ENCODE peak calls at places on chromosomes 5 and 9, in seven cellular contexts. E is pancreas, D is PC-9, M is small intestine, K is spleen, Q is tibial artery, F is esophagus squamous epithelium. X is an unnamed sample.

GRCh38 chr5:40405985-40406384 is 273.7 kb upstream of the PTGER4 start:
- DNase-seq in K (no peak), M (no peak), F (no peak), Q (no peak), E (no peak), D (no peak), X (peak; percentile 31)

GRCh38 chr5:88746438-88746882 is 136.5 kb downstream of the MEF2C start:
- DNase-seq in M (no peak), F (no peak), E (no peak), D (no peak), Q (no peak), K (no peak), X (no peak)

GRCh38 chr5:54514841-54515432 is 2.6 kb upstream of the SNX18 start:
- DNase-seq in D (no peak), Q (no peak), M (no peak), K (no peak), E (no peak), F (no peak), X (no peak)

GRCh38 chr5:69238760-69239251 is 4.1 kb downstream of the CDK7 start:
- DNase-seq in K (no peak), F (no peak), E (no peak), D (peak; percentile 47), M (no peak), Q (no peak), X (no peak)

GRCh38 chr9:124510650-124511425 is 3.6 kb upstream of the NR5A1 start:
- DNase-seq in K (no peak), Q (no peak), D (no peak), M (no peak), F (no peak), E (no peak), X (no peak)

GRCh38 chr5:156491766-156492165 is 164.8 kb downstream of the SGCD start:
- DNase-seq in K (no peak), D (no peak), E (no peak), F (no peak), Q (no peak), M (no peak), X (no peak)

GRCh38 chr9:137313956-137314560 is 12.0 kb upstream of the NRARP start:
- DNase-seq in Q (peak; percentile 66), M (no peak), F (no peak), E (peak; percentile 15), D (no peak), K (peak; percentile 73), X (no peak)

GRCh38 chr9:127878001-127878651 is 651 bp upstream of the AK1 start:
- DNase-seq in D (no peak), K (no peak), M (no peak), F (no peak), E (no peak), Q (no peak), X (no peak)

GRCh38 chr5:83957188-83957587 is 236.5 kb upstream of the HAPLN1 start:
- DNase-seq in D (no peak), M (no peak), Q (no peak), F (no peak), E (no peak), K (no peak), X (no peak)

GRCh38 chr5:126016256-126016655 is 407.0 kb upstream of the GRAMD2B start:
- DNase-seq in K (no peak), F (no peak), E (no peak), Q (no peak), D (no peak), M (no peak), X (no peak)

GRCh38 chr9:75457474-75458011 is 369.2 kb downstream of the OSTF1 start:
- DNase-seq in K (no peak), Q (no peak), F (no peak), M (no peak), D (no peak), E (no peak), X (no peak)

GRCh38 chr9:95127249-95128176 is 190.0 kb downstream of the FANCC start:
- DNase-seq in K (peak; percentile 92), D (peak; percentile 83), M (peak; percentile 79), E (peak; percentile 77), F (peak; percentile 22), Q (peak; percentile 92), X (peak; percentile 37)

GRCh38 chr5:9551567-9551966 is 5.7 kb upstream of the SEMA5A start:
- DNase-seq in Q (no peak), K (no peak), E (no peak), M (no peak), D (no peak), F (no peak), X (no peak)

GRCh38 chr5:116229131-116229530 is 144.3 kb downstream of the COMMD10 start:
- DNase-seq in Q (no peak), M (no peak), E (no peak), F (no peak), K (no peak), D (no peak), X (no peak)

GRCh38 chr9:122236681-122237080 is 7.9 kb upstream of the LHX6 start:
- DNase-seq in F (no peak), Q (no peak), E (no peak), K (no peak), D (no peak), M (no peak), X (no peak)

GRCh38 chr9:122234022-122234748 is 5.4 kb upstream of the LHX6 start:
- DNase-seq in Q (no peak), M (no peak), K (no peak), E (no peak), D (no peak), F (no peak), X (no peak)

GRCh38 chr9:122228906-122229837 is at the start of gene LHX6:
- DNase-seq in E (no peak), F (no peak), Q (no peak), M (no peak), D (no peak), K (no peak), X (no peak)

GRCh38 chr9:122228191-122228905 is 409 bp downstream of the LHX6 start:
- DNase-seq in Q (no peak), E (no peak), K (no peak), M (no peak), D (peak; percentile 16), F (no peak), X (no peak)

GRCh38 chr9:122232907-122233306 is 4.2 kb upstream of the LHX6 start:
- DNase-seq in Q (no peak), D (no peak), F (no peak), K (no peak), E (no peak), M (no peak), X (no peak)
- H3K27me3 ChIP-seq in Q (no peaks in the 10 kb centered on the region), D (peaks cover 35% of the 10 kb centered on the region), F (peaks cover 7% of the 10 kb centered on the region), K (peaks cover 22% of the 10 kb centered on the region), E (no peaks in the 10 kb centered on the region), M (peaks cover 7% of the 10 kb centered on the region), X (peaks cover 29% of the 10 kb centered on the region)

DNA sequence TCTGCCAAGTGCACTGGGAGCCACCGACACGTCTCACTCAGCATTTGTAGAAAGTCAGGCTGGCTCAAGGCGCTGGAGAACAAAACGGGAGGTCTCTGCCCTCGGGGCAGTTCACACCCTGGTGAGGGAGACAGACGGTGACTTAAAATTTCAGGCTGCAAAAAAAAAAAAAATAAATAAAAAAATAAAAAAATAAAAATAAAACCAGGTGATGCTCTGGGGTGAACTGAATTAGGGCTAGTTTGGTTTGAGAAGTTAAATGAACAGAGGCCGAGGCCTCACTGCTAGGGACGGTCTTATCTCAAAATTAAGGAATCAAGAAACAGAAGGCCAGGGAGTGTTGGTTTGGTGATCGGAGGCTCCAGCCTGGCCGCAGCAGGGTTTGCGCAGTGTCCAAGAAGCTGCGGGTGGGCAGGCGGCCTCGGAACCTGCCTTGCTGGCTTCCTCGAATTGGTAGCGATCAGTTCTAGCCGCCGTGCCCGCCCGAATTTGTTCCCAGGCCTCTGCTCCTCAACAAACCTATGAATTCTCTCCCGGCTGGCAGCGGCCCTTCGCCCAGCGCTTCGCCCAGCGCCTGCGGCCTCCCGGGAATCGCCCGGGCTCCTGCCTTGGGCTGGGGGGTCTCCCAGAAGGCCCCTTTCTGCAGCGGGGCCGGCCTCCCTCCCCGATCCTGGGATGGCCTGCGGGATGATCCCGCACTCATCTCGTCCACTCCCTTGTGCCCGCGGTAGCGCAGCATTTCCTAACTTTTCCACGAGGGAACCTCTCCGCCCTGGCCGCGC is 1.5 kb downstream of the NKX2-5 start:
- DNase-seq in M (no peak), F (no peak), Q (peak; percentile 52), K (peak; percentile 42), E (no peak), D (no peak), X (no peak)
- H3K27me3 ChIP-seq in M (peaks cover 6% of the 10 kb centered on the region), F (peaks cover 31% of the 10 kb centered on the region), Q (peaks cover 14% of the 10 kb centered on the region), K (peaks cover 93% of the 10 kb centered on the region), E (peaks cover 23% of the 10 kb centered on the region), D (peaks cover 10% of the 10 kb centered on the region), X (peaks cover 22% of the 10 kb centered on the region)

GRCh38 chr5:154473581-154474266 is 4.3 kb downstream of the HAND1 start:
- DNase-seq in F (no peak), K (no peak), M (no peak), D (no peak), Q (no peak), E (no peak), X (no peak)

GRCh38 chr5:154472871-154473580 is 5.0 kb downstream of the HAND1 start:
- DNase-seq in D (no peak), Q (no peak), M (no peak), K (no peak), F (no peak), E (no peak), X (no peak)

GRCh38 chr5:154470172-154470571 is 7.9 kb downstream of the HAND1 start:
- DNase-seq in F (no peak), M (no peak), E (no peak), K (no peak), D (no peak), Q (no peak), X (no peak)

GRCh38 chr5:154474267-154474956 is 3.6 kb downstream of the HAND1 start:
- DNase-seq in K (no peak), F (no peak), E (no peak), Q (no peak), D (no peak), M (no peak), X (no peak)

GRCh38 chr5:154470949-154471870 is 6.8 kb downstream of the HAND1 start:
- DNase-seq in M (no peak), D (no peak), K (no peak), Q (no peak), F (no peak), E (no peak), X (no peak)
- H3K27me3 ChIP-seq in M (no peaks in the 10 kb centered on the region), D (peaks cover 11% of the 10 kb centered on the region), K (peaks cover 67% of the 10 kb centered on the region), Q (peaks cover 8% of the 10 kb centered on the region), F (peaks cover 17% of the 10 kb centered on the region), E (peaks cover 24% of the 10 kb centered on the region), X (peaks cover 47% of the 10 kb centered on the region)

DNA sequence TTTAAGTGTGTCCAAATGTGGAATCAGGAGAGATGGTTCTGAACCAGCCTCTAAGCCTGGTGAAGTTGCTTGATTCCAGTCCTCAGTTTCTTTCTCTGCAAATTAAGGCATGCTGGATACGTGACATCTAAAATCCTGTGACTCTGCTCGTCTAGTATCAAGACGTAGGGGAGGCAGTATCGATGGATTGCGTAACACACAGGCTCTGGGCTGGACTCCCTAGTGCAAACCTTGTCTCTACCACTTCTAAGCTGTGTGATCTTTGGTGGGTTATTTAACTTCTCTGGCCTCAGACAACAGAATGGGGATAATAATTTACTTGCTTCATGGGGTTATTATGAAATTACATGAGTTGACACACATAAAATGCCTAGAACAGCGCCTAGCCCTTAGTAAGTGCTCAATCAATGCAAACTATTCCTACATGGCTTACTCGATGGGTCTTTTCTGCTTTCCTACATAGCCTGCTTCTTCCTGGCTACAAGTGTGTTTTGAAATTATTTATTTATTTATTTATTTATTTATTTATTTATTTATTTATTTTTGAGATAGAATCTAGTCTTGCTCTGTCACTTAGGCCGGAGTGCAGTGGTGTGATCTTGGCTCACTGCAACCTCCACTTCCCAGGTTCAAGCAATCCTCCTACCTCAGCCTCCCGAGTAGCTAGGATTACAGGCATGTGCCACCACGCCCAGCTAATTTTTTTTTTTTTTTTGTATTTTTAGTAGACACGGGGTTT is 102.1 kb downstream of the EGFLAM start:
- DNase-seq in F (no peak), Q (no peak), D (no peak), K (no peak), E (no peak), M (no peak), X (no peak)
- H3K27me3 ChIP-seq in F (no peaks in the 10 kb centered on the region), Q (no peaks in the 10 kb centered on the region), D (peaks cover 70% of the 10 kb centered on the region), K (no peaks in the 10 kb centered on the region), E (no peaks in the 10 kb centered on the region), M (no peaks in the 10 kb centered on the region), X (no peaks in the 10 kb centered on the region)

X was measured in CD4-positive, CD25-positive, alpha-beta regulatory T cell.